ENCODE peak calls at places on chromosomes 2 and 18, in four cellular contexts. Y is psoas muscle, I is stomach, K is gastrocnemius medialis. U is an unnamed sample.

GRCh38 chr18:58807766-58808165 is 56.9 kb upstream of the ZNF532 start:
- DNase-seq in I (no peak), K (no peak), Y (no peak), U (no peak)

GRCh38 chr2:174368691-174369090 is 26.8 kb upstream of the SCRN3 start:
- DNase-seq in Y (no peak), I (no peak), K (no peak), U (no peak)

GRCh38 chr2:240963376-240964220 is 34.8 kb upstream of the SNED1 start:
- DNase-seq in Y (peak; percentile 34), I (peak; percentile 19), K (no peak), U (no peak)

GRCh38 chr2:1051075-1051474 is 100.4 kb downstream of the SNTG2 start:
- DNase-seq in Y (no peak), I (no peak), K (no peak), U (no peak)

GRCh38 chr2:118388771-118389170 is 300.5 kb downstream of the INSIG2 start:
- DNase-seq in K (no peak), I (no peak), Y (no peak), U (no peak)

GRCh38 chr18:59697236-59697932 is at the start of gene CCBE1:
- DNase-seq in Y (peak; percentile 80), K (no peak), I (peak; percentile 79), U (peak; percentile 64)

GRCh38 chr2:33588246-33588645 is 10.9 kb downstream of the FAM98A start:
- DNase-seq in K (no peak), Y (no peak), I (no peak), U (no peak)

GRCh38 chr2:199488772-199489400 is 31.1 kb upstream of the SATB2 start:
- DNase-seq in Y (peak; percentile 57), K (no peak), I (peak; percentile 57), U (no peak)

GRCh38 chr18:27483266-27483665 is 298.2 kb upstream of the CHST9 start:
- DNase-seq in Y (no peak), K (no peak), I (no peak), U (no peak)

DNA sequence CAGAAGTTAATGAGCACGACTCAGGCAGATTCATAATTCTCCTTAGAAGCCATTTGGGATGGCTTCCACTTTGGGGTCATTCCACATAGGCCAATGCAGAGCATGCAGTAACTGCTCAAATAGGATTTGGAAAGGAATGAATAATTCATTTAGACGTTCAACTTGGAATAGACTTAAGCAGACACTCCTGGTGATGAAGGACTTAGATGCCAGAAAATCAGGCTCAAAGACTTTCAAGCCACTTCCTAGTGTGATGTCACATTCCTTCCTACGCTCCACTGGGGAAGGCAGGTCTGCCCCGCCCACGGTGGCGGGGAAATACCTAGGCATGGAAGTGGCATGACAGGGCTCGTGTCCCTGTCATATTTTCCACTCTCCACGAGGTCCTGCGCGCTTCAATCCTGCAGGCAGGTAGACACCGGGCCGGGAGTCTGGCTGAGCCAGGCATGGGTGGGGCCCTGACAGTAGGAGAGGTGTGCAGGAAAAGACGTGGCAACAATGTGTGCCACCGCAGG is at the start of gene IL1RL2:
- DNase-seq in Y (no peak), K (no peak), I (peak; percentile 57), U (peak; percentile 18)
- H3K4me3 ChIP-seq in Y (peak within 1 kb of the TSS; percentile 75), K (peak within 1 kb of the TSS; percentile 56), I (peak within 1 kb of the TSS; percentile 53), U (peak within 1 kb of the TSS; percentile 40)

GRCh38 chr2:237895544-237896506 is 36.4 kb downstream of the RAMP1 start:
- DNase-seq in I (no peak), Y (peak; percentile 93), K (peak; percentile 88), U (peak; percentile 70)
- H3K27ac ChIP-seq in I (peak overlapping the region; percentile 94), Y (peak overlapping the region; percentile 98), K (peak overlapping the region; percentile 99), U (peak overlapping the region; percentile 98)

GRCh38 chr2:55159037-55159651 is 72.9 kb downstream of the CLHC1 start:
- DNase-seq in Y (peak; percentile 68), K (no peak), I (no peak), U (peak; percentile 50)
- H3K4me1 ChIP-seq in Y (peaks cover 20% of the 10 kb centered on the region), K (peaks cover 43% of the 10 kb centered on the region), I (peaks cover 92% of the 10 kb centered on the region), U (peaks cover 13% of the 10 kb centered on the region)

GRCh38 chr2:168456526-168457176 is 579 bp downstream of the CERS6 start:
- DNase-seq in K (peak; percentile 17), Y (peak; percentile 62), I (peak; percentile 49), U (peak; percentile 52)

GRCh38 chr2:168461178-168461941 is 5.3 kb downstream of the CERS6 start:
- DNase-seq in K (no peak), Y (no peak), I (no peak), U (no peak)

GRCh38 chr2:168457177-168457905 is 1.3 kb downstream of the CERS6 start:
- DNase-seq in Y (no peak), I (no peak), K (no peak), U (no peak)

GRCh38 chr2:168460561-168460960 is 4.5 kb downstream of the CERS6 start:
- DNase-seq in K (no peak), Y (no peak), I (no peak), U (no peak)

GRCh38 chr2:168459256-168459655 is 3.2 kb downstream of the CERS6 start:
- DNase-seq in Y (no peak), K (no peak), I (no peak), U (no peak)
- H3K4me3 ChIP-seq in Y (no peak overlapping the region), K (no peak overlapping the region), I (peak overlapping the region; percentile 15), U (no peak overlapping the region)

DNA sequence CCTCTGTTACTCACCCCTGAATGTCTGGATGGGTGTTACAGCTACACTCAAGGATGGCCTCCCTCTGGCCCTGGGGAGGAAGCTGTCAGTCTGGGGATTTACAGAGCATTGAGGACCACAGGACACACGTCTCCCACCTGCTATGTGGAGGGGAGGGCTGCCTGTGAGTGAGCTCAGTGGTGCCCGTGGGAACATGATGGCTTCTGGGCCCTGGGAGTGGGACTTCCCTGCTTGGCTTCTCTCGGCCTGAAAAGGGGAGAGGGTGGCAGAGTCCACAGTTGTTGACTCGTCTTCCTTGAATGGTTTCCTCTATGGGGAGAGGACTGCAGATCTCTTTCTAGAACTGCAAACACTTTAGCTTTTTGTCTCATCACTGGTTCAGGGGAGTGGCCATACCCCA is 79.1 kb downstream of the SH3BP4 start:
- DNase-seq in I (no peak), Y (no peak), K (no peak), U (no peak)
- H3K27ac ChIP-seq in I (peak overlapping the region; percentile 32), Y (no peak overlapping the region), K (no peak overlapping the region), U (no peak overlapping the region)

GRCh38 chr18:40875101-40875500 is 1079.9 kb upstream of the PIK3C3 start:
- DNase-seq in Y (no peak), K (no peak), I (no peak), U (no peak)
- H3K4me1 ChIP-seq in Y (no peaks in the 10 kb centered on the region), K (no peaks in the 10 kb centered on the region), I (no peaks in the 10 kb centered on the region), U (no peaks in the 10 kb centered on the region)

GRCh38 chr2:239329284-239329971 is 71.4 kb downstream of the HDAC4 start:
- DNase-seq in K (peak; percentile 94), Y (peak; percentile 91), I (peak; percentile 23), U (peak; percentile 72)
- H3K4me3 ChIP-seq in K (peak overlapping the region; percentile 15), Y (peak overlapping the region; percentile 43), I (no peak overlapping the region), U (peak overlapping the region; percentile 25)

GRCh38 chr18:677951-678363 is 20.5 kb downstream of the TYMS start:
- DNase-seq in K (no peak), I (no peak), Y (no peak), U (no peak)
- H3K27ac ChIP-seq in K (no peak overlapping the region), I (no peak overlapping the region), Y (no peak overlapping the region), U (no peak overlapping the region)

U was measured in uterus.